ENCODE peak calls at places on chromosomes 1 and 21, in eight cellular contexts. One of them, this sample, is unnamed.

GRCh38 chr1:159207774-159208459 is 3.2 kb downstream of the ACKR1 start:
- DNase-seq in transverse colon: no peak
- DNase-seq in brain microvascular endothelial cell: no peak
- DNase-seq in suprapubic skin: no peak
- DNase-seq in CD8-positive, alpha-beta memory T cell: no peak
- DNase-seq in left ventricle myocardium inferior: no peak
- DNase-seq in SK-N-MC: no peak
- DNase-seq in ovary: no peak
- DNase-seq in this sample: no peak

GRCh38 chr21:45634511-45635183 is 8.9 kb upstream of the PCBP3 start:
- DNase-seq in suprapubic skin: no peak
- DNase-seq in transverse colon: no peak
- DNase-seq in CD8-positive, alpha-beta memory T cell: no peak
- DNase-seq in left ventricle myocardium inferior: no peak
- DNase-seq in ovary: no peak
- DNase-seq in SK-N-MC: no peak
- DNase-seq in brain microvascular endothelial cell: peak
- DNase-seq in this sample: no peak

GRCh38 chr21:45917241-45917640 is 64.3 kb upstream of the COL6A1 start:
- DNase-seq in brain microvascular endothelial cell: no peak
- DNase-seq in ovary: no peak
- DNase-seq in left ventricle myocardium inferior: no peak
- DNase-seq in suprapubic skin: no peak
- DNase-seq in transverse colon: no peak
- DNase-seq in CD8-positive, alpha-beta memory T cell: no peak
- DNase-seq in SK-N-MC: no peak
- DNase-seq in this sample: no peak

GRCh38 chr1:51926171-51926812 is 47.8 kb upstream of the NRDC start:
- DNase-seq in left ventricle myocardium inferior: no peak
- DNase-seq in transverse colon: no peak
- DNase-seq in suprapubic skin: no peak
- DNase-seq in SK-N-MC: no peak
- DNase-seq in ovary: no peak
- DNase-seq in brain microvascular endothelial cell: peak
- DNase-seq in CD8-positive, alpha-beta memory T cell: no peak
- DNase-seq in this sample: no peak

GRCh38 chr1:224498574-224499170 is 64.1 kb upstream of the WDR26 start:
- DNase-seq in left ventricle myocardium inferior: no peak
- DNase-seq in brain microvascular endothelial cell: peak
- DNase-seq in CD8-positive, alpha-beta memory T cell: no peak
- DNase-seq in ovary: peak
- DNase-seq in transverse colon: no peak
- DNase-seq in suprapubic skin: no peak
- DNase-seq in SK-N-MC: no peak
- DNase-seq in this sample: no peak

GRCh38 chr21:38306407-38306806 is 49.6 kb downstream of the KCNJ15 start:
- DNase-seq in transverse colon: no peak
- DNase-seq in brain microvascular endothelial cell: peak
- DNase-seq in suprapubic skin: no peak
- DNase-seq in CD8-positive, alpha-beta memory T cell: no peak
- DNase-seq in SK-N-MC: no peak
- DNase-seq in ovary: no peak
- DNase-seq in left ventricle myocardium inferior: no peak
- DNase-seq in this sample: no peak

GRCh38 chr1:203536981-203537455 is 43.1 kb downstream of the OPTC start:
- DNase-seq in CD8-positive, alpha-beta memory T cell: no peak
- DNase-seq in SK-N-MC: no peak
- DNase-seq in brain microvascular endothelial cell: peak
- DNase-seq in suprapubic skin: no peak
- DNase-seq in left ventricle myocardium inferior: no peak
- DNase-seq in transverse colon: peak
- DNase-seq in ovary: no peak
- DNase-seq in this sample: peak

GRCh38 chr1:176559474-176560390 is 96.8 kb downstream of the PAPPA2 start:
- DNase-seq in ovary: no peak
- DNase-seq in transverse colon: peak
- DNase-seq in brain microvascular endothelial cell: peak
- DNase-seq in SK-N-MC: peak
- DNase-seq in CD8-positive, alpha-beta memory T cell: no peak
- DNase-seq in left ventricle myocardium inferior: no peak
- DNase-seq in suprapubic skin: no peak
- DNase-seq in this sample: peak

GRCh38 chr1:201985355-201985754 is 2.9 kb downstream of the RNPEP start:
- DNase-seq in transverse colon: no peak
- DNase-seq in brain microvascular endothelial cell: no peak
- DNase-seq in left ventricle myocardium inferior: no peak
- DNase-seq in suprapubic skin: no peak
- DNase-seq in SK-N-MC: no peak
- DNase-seq in ovary: no peak
- DNase-seq in CD8-positive, alpha-beta memory T cell: no peak
- DNase-seq in this sample: no peak

GRCh38 chr1:185628102-185628501 is 106.1 kb upstream of the HMCN1 start:
- DNase-seq in SK-N-MC: no peak
- DNase-seq in CD8-positive, alpha-beta memory T cell: no peak
- DNase-seq in transverse colon: no peak
- DNase-seq in left ventricle myocardium inferior: no peak
- DNase-seq in suprapubic skin: no peak
- DNase-seq in ovary: no peak
- DNase-seq in brain microvascular endothelial cell: no peak
- DNase-seq in this sample: no peak

GRCh38 chr1:52746189-52746588 is 19.9 kb downstream of the ZYG11B start:
- DNase-seq in left ventricle myocardium inferior: no peak
- DNase-seq in suprapubic skin: no peak
- DNase-seq in transverse colon: no peak
- DNase-seq in ovary: no peak
- DNase-seq in brain microvascular endothelial cell: no peak
- DNase-seq in SK-N-MC: no peak
- DNase-seq in CD8-positive, alpha-beta memory T cell: no peak
- DNase-seq in this sample: no peak

GRCh38 chr1:214123061-214123784 is 135.4 kb downstream of the PROX1 start:
- DNase-seq in SK-N-MC: no peak
- DNase-seq in ovary: peak
- DNase-seq in brain microvascular endothelial cell: peak
- DNase-seq in left ventricle myocardium inferior: no peak
- DNase-seq in transverse colon: peak
- DNase-seq in CD8-positive, alpha-beta memory T cell: no peak
- DNase-seq in suprapubic skin: no peak
- DNase-seq in this sample: no peak

GRCh38 chr1:186502087-186502486 is 41.2 kb upstream of the PDC start:
- DNase-seq in transverse colon: no peak
- DNase-seq in CD8-positive, alpha-beta memory T cell: no peak
- DNase-seq in ovary: no peak
- DNase-seq in suprapubic skin: no peak
- DNase-seq in left ventricle myocardium inferior: no peak
- DNase-seq in brain microvascular endothelial cell: no peak
- DNase-seq in SK-N-MC: no peak
- DNase-seq in this sample: no peak

GRCh38 chr1:155002479-155003226 is at the start of gene ZBTB7B:
- DNase-seq in brain microvascular endothelial cell: no peak
- DNase-seq in transverse colon: peak
- DNase-seq in CD8-positive, alpha-beta memory T cell: no peak
- DNase-seq in SK-N-MC: no peak
- DNase-seq in left ventricle myocardium inferior: no peak
- DNase-seq in suprapubic skin: no peak
- DNase-seq in ovary: peak
- DNase-seq in this sample: no peak

GRCh38 chr21:21101911-21102310 is 103.7 kb downstream of the NCAM2 start:
- DNase-seq in suprapubic skin: no peak
- DNase-seq in left ventricle myocardium inferior: no peak
- DNase-seq in transverse colon: no peak
- DNase-seq in CD8-positive, alpha-beta memory T cell: no peak
- DNase-seq in SK-N-MC: no peak
- DNase-seq in ovary: no peak
- DNase-seq in brain microvascular endothelial cell: peak
- DNase-seq in this sample: no peak

GRCh38 chr1:168923521-168924136 is 182.9 kb upstream of the ATP1B1 start:
- DNase-seq in ovary: no peak
- DNase-seq in transverse colon: no peak
- DNase-seq in brain microvascular endothelial cell: no peak
- DNase-seq in suprapubic skin: no peak
- DNase-seq in CD8-positive, alpha-beta memory T cell: no peak
- DNase-seq in left ventricle myocardium inferior: no peak
- DNase-seq in SK-N-MC: no peak
- DNase-seq in this sample: no peak

GRCh38 chr1:175708787-175709186 is 34.6 kb downstream of the TNR start:
- DNase-seq in SK-N-MC: no peak
- DNase-seq in suprapubic skin: no peak
- DNase-seq in left ventricle myocardium inferior: no peak
- DNase-seq in ovary: no peak
- DNase-seq in CD8-positive, alpha-beta memory T cell: no peak
- DNase-seq in transverse colon: no peak
- DNase-seq in brain microvascular endothelial cell: no peak
- DNase-seq in this sample: no peak

GRCh38 chr1:24727490-24728214 is 17.6 kb upstream of the CLIC4 start:
- DNase-seq in CD8-positive, alpha-beta memory T cell: no peak
- DNase-seq in suprapubic skin: no peak
- DNase-seq in ovary: peak
- DNase-seq in brain microvascular endothelial cell: peak
- DNase-seq in left ventricle myocardium inferior: peak
- DNase-seq in transverse colon: peak
- DNase-seq in SK-N-MC: no peak
- DNase-seq in this sample: peak

GRCh38 chr1:211424018-211424417 is 67.9 kb downstream of the RD3 start:
- DNase-seq in left ventricle myocardium inferior: no peak
- DNase-seq in ovary: no peak
- DNase-seq in brain microvascular endothelial cell: no peak
- DNase-seq in suprapubic skin: no peak
- DNase-seq in CD8-positive, alpha-beta memory T cell: no peak
- DNase-seq in SK-N-MC: no peak
- DNase-seq in transverse colon: no peak
- DNase-seq in this sample: no peak

GRCh38 chr1:211420845-211421454 is 71.0 kb downstream of the RD3 start:
- DNase-seq in left ventricle myocardium inferior: no peak
- DNase-seq in suprapubic skin: no peak
- DNase-seq in brain microvascular endothelial cell: no peak
- DNase-seq in ovary: no peak
- DNase-seq in CD8-positive, alpha-beta memory T cell: no peak
- DNase-seq in SK-N-MC: no peak
- DNase-seq in transverse colon: no peak
- DNase-seq in this sample: no peak

GRCh38 chr1:211415700-211416099 is 76.3 kb downstream of the RD3 start:
- DNase-seq in CD8-positive, alpha-beta memory T cell: no peak
- DNase-seq in brain microvascular endothelial cell: no peak
- DNase-seq in left ventricle myocardium inferior: no peak
- DNase-seq in transverse colon: no peak
- DNase-seq in suprapubic skin: no peak
- DNase-seq in ovary: no peak
- DNase-seq in SK-N-MC: no peak
- DNase-seq in this sample: no peak

GRCh38 chr1:211420389-211420788 is 71.6 kb downstream of the RD3 start:
- DNase-seq in CD8-positive, alpha-beta memory T cell: no peak
- DNase-seq in SK-N-MC: no peak
- DNase-seq in ovary: no peak
- DNase-seq in brain microvascular endothelial cell: peak
- DNase-seq in left ventricle myocardium inferior: no peak
- DNase-seq in suprapubic skin: no peak
- DNase-seq in transverse colon: no peak
- DNase-seq in this sample: no peak
- H3K27ac ChIP-seq in CD8-positive, alpha-beta memory T cell: no peak
- H3K27ac ChIP-seq in SK-N-MC: no peak
- H3K27ac ChIP-seq in ovary: no peak
- H3K27ac ChIP-seq in brain microvascular endothelial cell: no peak
- H3K27ac ChIP-seq in left ventricle myocardium inferior: no peak
- H3K27ac ChIP-seq in suprapubic skin: no peak
- H3K27ac ChIP-seq in transverse colon: no peak
- H3K27ac ChIP-seq in this sample: no peak

DNA sequence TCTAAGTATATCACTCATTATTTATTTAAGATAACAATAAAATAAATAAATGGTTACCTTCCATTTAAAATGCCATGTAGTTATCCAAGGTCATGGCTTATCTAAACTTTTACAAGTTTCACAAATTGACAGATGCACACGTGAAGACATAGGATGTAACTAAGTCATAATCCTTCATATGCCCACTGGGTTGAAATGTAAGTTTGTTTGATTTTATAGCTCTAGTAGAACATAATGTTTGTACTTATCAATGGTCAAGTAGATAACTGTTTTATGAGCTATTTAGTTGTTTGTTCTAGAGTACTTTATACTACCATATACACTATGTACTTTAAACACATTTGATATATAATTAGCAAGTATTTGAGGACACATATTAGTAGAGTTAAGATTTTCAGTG is 43.0 kb downstream of the ITGB3BP start:
- DNase-seq in ovary: no peak
- DNase-seq in left ventricle myocardium inferior: no peak
- DNase-seq in suprapubic skin: no peak
- DNase-seq in CD8-positive, alpha-beta memory T cell: no peak
- DNase-seq in transverse colon: no peak
- DNase-seq in brain microvascular endothelial cell: no peak
- DNase-seq in SK-N-MC: no peak
- DNase-seq in this sample: no peak
- H3K27ac ChIP-seq in ovary: no peak
- H3K27ac ChIP-seq in left ventricle myocardium inferior: no peak
- H3K27ac ChIP-seq in suprapubic skin: no peak
- H3K27ac ChIP-seq in CD8-positive, alpha-beta memory T cell: no peak
- H3K27ac ChIP-seq in transverse colon: no peak
- H3K27ac ChIP-seq in brain microvascular endothelial cell: no peak
- H3K27ac ChIP-seq in SK-N-MC: no peak
- H3K27ac ChIP-seq in this sample: no peak

GRCh38 chr21:44028287-44028659 is 16.2 kb downstream of the TRAPPC10 start:
- DNase-seq in suprapubic skin: no peak
- DNase-seq in transverse colon: no peak
- DNase-seq in brain microvascular endothelial cell: no peak
- DNase-seq in ovary: no peak
- DNase-seq in left ventricle myocardium inferior: no peak
- DNase-seq in SK-N-MC: no peak
- DNase-seq in CD8-positive, alpha-beta memory T cell: no peak
- DNase-seq in this sample: no peak
- H3K27ac ChIP-seq in suprapubic skin: no peak
- H3K27ac ChIP-seq in transverse colon: no peak
- H3K27ac ChIP-seq in brain microvascular endothelial cell: no peak
- H3K27ac ChIP-seq in ovary: no peak
- H3K27ac ChIP-seq in left ventricle myocardium inferior: no peak
- H3K27ac ChIP-seq in SK-N-MC: peak
- H3K27ac ChIP-seq in CD8-positive, alpha-beta memory T cell: peak
- H3K27ac ChIP-seq in this sample: no peak

DNA sequence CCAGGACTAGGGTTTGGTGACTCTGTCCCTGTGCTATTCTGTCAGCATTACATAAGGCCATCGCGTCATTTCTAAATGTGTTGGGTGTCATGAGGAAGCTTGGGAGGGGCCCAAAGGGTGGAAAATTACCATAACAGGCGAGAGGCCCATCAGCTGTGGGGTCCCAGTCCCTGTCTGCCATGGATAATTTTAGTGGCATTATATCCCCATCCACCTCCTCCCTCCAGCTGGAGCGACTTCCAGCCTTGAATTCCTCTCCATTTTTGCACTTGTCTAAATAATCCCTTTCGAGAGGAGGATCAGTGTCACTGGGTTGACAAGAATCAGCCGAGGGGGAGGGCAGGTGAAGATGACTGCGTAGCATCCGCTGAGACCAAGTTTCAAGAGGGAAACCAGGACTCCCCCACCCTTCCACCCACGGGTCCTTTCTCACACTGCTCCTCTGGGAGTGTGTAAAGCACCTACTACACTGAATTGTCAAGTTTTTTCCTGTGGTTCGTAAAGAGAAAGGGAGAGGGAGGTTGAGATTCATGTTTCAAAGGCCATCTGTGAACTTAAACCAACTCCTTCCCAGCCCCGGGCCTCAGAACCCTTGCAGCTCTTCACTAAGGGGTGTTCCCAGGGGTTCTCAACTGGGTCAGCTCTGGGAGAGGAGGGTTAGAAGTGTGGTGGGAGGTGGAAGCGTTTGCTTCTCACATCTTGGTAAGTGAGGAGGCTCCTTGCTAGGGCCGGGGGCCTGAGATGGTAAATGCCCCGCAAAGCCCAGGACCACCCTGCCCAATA is 29.2 kb downstream of the VASH2 start:
- DNase-seq in transverse colon: no peak
- DNase-seq in ovary: no peak
- DNase-seq in suprapubic skin: no peak
- DNase-seq in left ventricle myocardium inferior: no peak
- DNase-seq in CD8-positive, alpha-beta memory T cell: no peak
- DNase-seq in SK-N-MC: no peak
- DNase-seq in brain microvascular endothelial cell: no peak
- DNase-seq in this sample: no peak
- H3K27ac ChIP-seq in transverse colon: no peak
- H3K27ac ChIP-seq in ovary: no peak
- H3K27ac ChIP-seq in suprapubic skin: no peak
- H3K27ac ChIP-seq in left ventricle myocardium inferior: peak
- H3K27ac ChIP-seq in CD8-positive, alpha-beta memory T cell: no peak
- H3K27ac ChIP-seq in SK-N-MC: no peak
- H3K27ac ChIP-seq in brain microvascular endothelial cell: no peak
- H3K27ac ChIP-seq in this sample: no peak

This sample was measured in tibial artery.